ENCODE peak calls at places on chromosome 6, in five cellular contexts. D is pancreas, Y is SJCRH30, T is tibial artery, U is GM23248. A is an unnamed sample. For H3K4me1, the result is how much of the 10 kb centered on the place peaks cover.

GRCh38 chr6:159252955-159253508 is 83.8 kb downstream of the FNDC1 start:
- DNase-seq in D (no peak), T (no peak), Y (no peak), U (peak), A (no peak)

GRCh38 chr6:166671434-166672061 is 44.5 kb upstream of the RPS6KA2 start:
- DNase-seq in U (no peak), D (no peak), Y (no peak), T (no peak), A (no peak)

GRCh38 chr6:138970159-138970558 is 17.9 kb downstream of the REPS1 start:
- DNase-seq in D (no peak), Y (no peak), T (no peak), U (peak), A (no peak)

GRCh38 chr6:150573041-150573681 is 26.5 kb upstream of the PLEKHG1 start:
- DNase-seq in T (no peak), D (no peak), Y (peak), U (no peak), A (peak)

GRCh38 chr6:31070711-31071197 is 41.6 kb downstream of the C6orf15 start:
- DNase-seq in U (peak), T (no peak), Y (peak), D (no peak), A (no peak)

GRCh38 chr6:39411465-39411864 is 89.0 kb upstream of the KCNK16 start:
- DNase-seq in U (peak), T (no peak), D (no peak), Y (no peak), A (no peak)

GRCh38 chr6:147509900-147510299 is 1.4 kb downstream of the SAMD5 start:
- DNase-seq in D (no peak), Y (no peak), T (no peak), U (no peak), A (no peak)

GRCh38 chr6:88843040-88843439 is 120.4 kb downstream of the RNGTT start:
- DNase-seq in D (no peak), T (no peak), U (peak), Y (no peak), A (no peak)

GRCh38 chr6:125153541-125154183 is at the start of gene TPD52L1:
- DNase-seq in D (peak), T (peak), Y (no peak), U (peak), A (peak)

GRCh38 chr6:49676671-49677281 is 36.6 kb downstream of the CRISP2 start:
- DNase-seq in D (no peak), T (no peak), Y (peak), U (peak), A (no peak)

GRCh38 chr6:138397128-138397814 is 6.8 kb upstream of the HEBP2 start:
- DNase-seq in T (no peak), Y (no peak), U (no peak), D (no peak), A (no peak)

GRCh38 chr6:105536961-105537360 is 134.1 kb upstream of the PREP start:
- DNase-seq in U (no peak), D (no peak), Y (no peak), T (no peak), A (no peak)

GRCh38 chr6:19836799-19837510 is at the start of gene ID4:
- DNase-seq in U (peak), T (peak), Y (peak), D (peak), A (no peak)

GRCh38 chr6:158649289-158650143 is at the start of gene SYTL3:
- DNase-seq in T (peak), U (peak), D (no peak), Y (peak), A (peak)

GRCh38 chr6:53983301-53983700 is 127.9 kb upstream of the MLIP start:
- DNase-seq in T (no peak), Y (no peak), D (no peak), U (no peak), A (no peak)

GRCh38 chr6:164095056-164095455 is 680.5 kb downstream of the QKI start:
- DNase-seq in Y (no peak), U (no peak), D (no peak), T (no peak), A (no peak)

GRCh38 chr6:17059022-17059421 is 42.8 kb upstream of the STMND1 start:
- DNase-seq in D (no peak), U (no peak), Y (no peak), T (no peak), A (no peak)

GRCh38 chr6:20600831-20601230 is 66.6 kb downstream of the CDKAL1 start:
- DNase-seq in D (no peak), Y (no peak), U (no peak), T (no peak), A (no peak)

GRCh38 chr6:33271608-33272357 is at the start of the genes RPS18 and VPS52:
- DNase-seq in U (peak), T (peak), Y (peak), D (peak), A (peak)

GRCh38 chr6:37860226-37860839 is 40.8 kb downstream of the ZFAND3 start:
- DNase-seq in D (no peak), Y (peak), U (peak), T (no peak), A (no peak)

GRCh38 chr6:42754759-42755158 is 8.9 kb upstream of the TBCC start:
- DNase-seq in T (peak), D (no peak), Y (no peak), U (no peak), A (no peak)

GRCh38 chr6:35486005-35486925 is 10.6 kb downstream of the TEAD3 start:
- DNase-seq in U (no peak), D (peak), Y (no peak), T (peak), A (no peak)

GRCh38 chr6:138654715-138655634 is 118.6 kb upstream of the CCDC28A start:
- DNase-seq in D (no peak), T (no peak), Y (no peak), U (peak), A (no peak)

GRCh38 chr6:43740321-43740960 is 29.6 kb upstream of the VEGFA start:
- DNase-seq in U (no peak), T (no peak), Y (no peak), D (no peak), A (peak)

GRCh38 chr6:35360349-35361138 is 18.2 kb downstream of the PPARD start:
- DNase-seq in D (no peak), Y (no peak), T (peak), U (peak), A (no peak)

GRCh38 chr6:73451166-73452106 is 661 bp downstream of the CGAS start:
- DNase-seq in Y (peak), T (peak), D (peak), U (peak), A (peak)

GRCh38 chr6:156395276-156395675 is 381.9 kb upstream of the ARID1B start:
- DNase-seq in T (no peak), U (no peak), D (no peak), Y (peak), A (peak)

GRCh38 chr6:146664871-146665270 is 66.1 kb downstream of the ADGB start:
- DNase-seq in T (no peak), D (no peak), U (peak), Y (no peak), A (no peak)

GRCh38 chr6:153099636-153100035 is 31.4 kb downstream of the RGS17 start:
- DNase-seq in D (no peak), U (no peak), T (no peak), Y (no peak), A (no peak)

GRCh38 chr6:107611060-107611824 is 121.3 kb downstream of the SOBP start:
- DNase-seq in D (no peak), U (no peak), T (no peak), Y (no peak), A (no peak)
- H3K27ac ChIP-seq in D (no peak), U (no peak), T (peak), Y (no peak), A (peak)

GRCh38 chr6:6587696-6588063 is 840 bp upstream of the LY86 start:
- DNase-seq in D (no peak), Y (no peak), U (no peak), T (no peak), A (no peak)

GRCh38 chr6:6586671-6587526 is 1.6 kb upstream of the LY86 start:
- DNase-seq in U (no peak), T (no peak), D (no peak), Y (no peak), A (peak)

GRCh38 chr6:6590530-6590929 is 2.0 kb downstream of the LY86 start:
- DNase-seq in T (no peak), Y (no peak), U (no peak), D (no peak), A (no peak)

GRCh38 chr6:6588064-6588923 is at the start of gene LY86:
- DNase-seq in D (no peak), Y (no peak), U (no peak), T (no peak), A (peak)

GRCh38 chr6:6588924-6589696 is 590 bp downstream of the LY86 start:
- DNase-seq in T (no peak), U (no peak), D (no peak), Y (no peak), A (no peak)
- H3K4me1 ChIP-seq in T (under half), U (under half), D (under half), Y (under half), A (half or more)

GRCh38 chr6:40672118-40672517 is 85.0 kb upstream of the LRFN2 start:
- DNase-seq in U (peak), Y (no peak), T (no peak), D (no peak), A (peak)
- H3K27ac ChIP-seq in U (no peak), Y (no peak), T (no peak), D (no peak), A (no peak)

DNA sequence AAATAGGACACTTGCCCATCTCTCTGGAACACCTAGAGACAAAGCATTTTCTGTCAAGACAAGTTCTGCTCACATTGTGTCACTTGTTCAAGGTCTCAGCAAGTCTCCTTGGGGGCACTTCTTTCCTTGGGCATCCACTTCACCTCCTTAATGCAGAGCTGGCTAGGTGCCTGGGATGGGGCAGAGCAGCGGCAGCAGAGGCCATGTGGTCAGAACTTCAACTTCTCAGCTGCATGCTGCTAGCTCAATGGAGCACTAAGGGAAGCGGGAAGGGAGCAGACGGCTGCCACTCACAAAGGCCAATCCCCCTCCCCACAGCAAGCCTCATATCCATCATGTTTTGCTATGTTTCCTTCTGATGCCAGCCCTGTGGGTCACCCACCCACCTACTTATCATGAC is 31.5 kb downstream of the NEDD9 start:
- DNase-seq in T (no peak), Y (no peak), D (no peak), U (no peak), A (no peak)
- H3K4me1 ChIP-seq in T (half or more), Y (under half), D (under half), U (under half), A (half or more)

GRCh38 chr6:14655990-14656640 is 538.5 kb downstream of the CD83 start:
- DNase-seq in U (no peak), Y (no peak), T (no peak), D (no peak), A (no peak)
- H3K27ac ChIP-seq in U (no peak), Y (no peak), T (no peak), D (no peak), A (peak)

GRCh38 chr6:167804281-167805013 is 22.3 kb upstream of the AFDN start:
- DNase-seq in T (no peak), D (no peak), U (no peak), Y (no peak), A (peak)

GRCh38 chr6:167806061-167806700 is 20.5 kb upstream of the AFDN start:
- DNase-seq in D (no peak), T (no peak), U (no peak), Y (no peak), A (peak)

GRCh38 chr6:167805349-167806060 is 21.2 kb upstream of the AFDN start:
- DNase-seq in T (no peak), U (no peak), Y (no peak), D (no peak), A (no peak)

GRCh38 chr6:167803816-167804215 is 22.9 kb upstream of the AFDN start:
- DNase-seq in Y (no peak), T (no peak), U (no peak), D (no peak), A (peak)

GRCh38 chr6:167807200-167807599 is 19.5 kb upstream of the AFDN start:
- DNase-seq in Y (no peak), D (no peak), U (no peak), T (no peak), A (peak)
- H3K4me1 ChIP-seq in Y (under half), D (under half), U (under half), T (under half), A (under half)

DNA sequence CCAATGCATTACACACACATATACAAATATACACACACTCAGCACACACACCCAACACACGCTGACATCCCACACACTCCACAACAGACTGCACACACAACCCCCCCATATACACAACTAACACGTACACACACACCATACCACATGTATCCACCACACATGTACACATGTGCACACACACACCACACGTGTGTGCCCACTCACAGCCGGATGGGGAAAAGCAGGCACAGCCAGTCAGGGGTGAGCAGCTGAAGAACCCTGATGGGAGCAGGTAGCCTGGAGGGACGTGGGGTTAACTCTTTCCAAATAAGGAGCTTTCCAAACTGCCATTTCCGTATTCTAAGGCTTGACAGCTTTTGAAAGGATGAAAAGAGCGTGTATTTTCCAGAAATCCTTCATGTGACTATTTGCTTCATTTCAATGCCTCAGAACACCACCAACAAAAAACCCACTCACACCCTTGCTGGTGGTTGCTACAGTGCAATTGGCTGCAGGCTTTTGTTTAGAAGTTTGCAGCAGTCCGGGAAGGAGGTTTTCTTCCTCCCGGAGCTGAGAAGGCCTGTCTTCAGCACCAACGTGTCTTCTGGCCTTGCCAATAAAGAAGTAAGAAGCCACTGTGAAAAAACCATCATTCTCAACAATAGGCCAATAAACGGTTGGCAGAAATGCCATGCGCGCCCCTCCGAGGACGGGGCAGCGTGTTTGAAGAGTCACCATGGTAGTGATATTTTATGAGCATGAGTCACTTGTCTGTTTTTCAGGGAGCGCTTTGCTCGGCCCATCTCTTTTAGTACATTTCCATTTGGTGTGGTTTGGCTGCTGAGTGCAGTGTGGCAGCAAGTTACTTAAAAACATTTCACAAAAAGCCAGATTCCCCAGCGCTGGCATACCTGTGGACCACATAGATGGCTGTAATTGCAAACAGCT is 131.3 kb upstream of the GMDS start:
- DNase-seq in D (no peak), T (peak), U (peak), Y (no peak), A (no peak)
- H3K27ac ChIP-seq in D (no peak), T (peak), U (no peak), Y (no peak), A (no peak)

GRCh38 chr6:41497573-41497972 is 48.6 kb upstream of the FOXP4 start:
- DNase-seq in T (no peak), D (no peak), Y (no peak), U (no peak), A (no peak)

GRCh38 chr6:41498968-41499599 is 47.1 kb upstream of the FOXP4 start:
- DNase-seq in T (no peak), Y (no peak), U (no peak), D (no peak), A (no peak)

GRCh38 chr6:41497994-41498393 is 48.2 kb upstream of the FOXP4 start:
- DNase-seq in Y (no peak), T (no peak), D (no peak), U (peak), A (no peak)

GRCh38 chr6:41492261-41492891 is 53.8 kb upstream of the FOXP4 start:
- DNase-seq in Y (peak), D (no peak), U (no peak), T (no peak), A (no peak)

DNA sequence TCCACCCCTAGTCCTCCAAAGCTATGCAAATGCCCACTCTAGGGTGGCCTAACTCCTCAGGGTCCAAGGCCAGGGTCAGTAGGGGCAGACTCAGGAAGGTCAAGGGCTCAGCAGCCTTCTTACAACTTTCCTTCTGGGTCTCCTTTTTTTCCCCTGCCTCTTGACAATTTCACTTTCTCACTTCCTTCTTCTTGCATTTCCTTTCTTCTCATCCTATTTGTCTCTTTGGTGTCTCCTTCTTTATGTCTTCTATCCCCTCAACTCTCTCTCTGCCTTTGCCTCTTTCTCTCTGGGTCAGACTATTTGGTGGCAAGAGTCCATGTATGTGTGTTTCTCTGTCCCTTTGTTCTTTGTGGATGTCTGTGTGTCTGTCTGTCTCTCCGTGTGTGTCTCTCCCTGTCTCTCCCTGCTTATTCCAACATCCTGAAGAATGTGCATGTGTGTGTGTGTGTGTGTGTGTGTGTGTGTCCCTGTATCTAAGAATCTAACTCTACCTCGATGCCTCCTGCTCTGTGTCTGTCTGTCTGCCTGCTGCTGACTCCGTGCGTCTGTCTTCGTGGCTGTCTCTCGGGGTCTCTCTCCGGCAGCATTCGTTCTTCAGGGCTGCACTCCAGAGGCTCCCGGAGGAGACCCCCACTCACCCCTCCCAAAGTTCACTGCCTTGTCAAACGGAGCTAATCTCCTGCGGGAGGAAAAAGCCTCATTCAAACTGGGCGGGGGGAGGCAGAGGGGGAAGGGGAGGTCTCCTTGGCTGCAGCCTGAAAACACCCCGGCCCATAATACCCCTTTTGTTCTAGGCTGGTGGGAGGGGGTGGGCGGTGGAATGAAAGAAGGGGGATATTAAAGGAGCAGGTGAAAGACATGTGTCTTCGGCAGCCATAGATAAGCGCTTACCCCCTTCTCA is 51.7 kb upstream of the FOXP4 start:
- DNase-seq in D (no peak), U (no peak), T (no peak), Y (peak), A (no peak)
- H3K4me1 ChIP-seq in D (under half), U (under half), T (under half), Y (under half), A (under half)

DNA sequence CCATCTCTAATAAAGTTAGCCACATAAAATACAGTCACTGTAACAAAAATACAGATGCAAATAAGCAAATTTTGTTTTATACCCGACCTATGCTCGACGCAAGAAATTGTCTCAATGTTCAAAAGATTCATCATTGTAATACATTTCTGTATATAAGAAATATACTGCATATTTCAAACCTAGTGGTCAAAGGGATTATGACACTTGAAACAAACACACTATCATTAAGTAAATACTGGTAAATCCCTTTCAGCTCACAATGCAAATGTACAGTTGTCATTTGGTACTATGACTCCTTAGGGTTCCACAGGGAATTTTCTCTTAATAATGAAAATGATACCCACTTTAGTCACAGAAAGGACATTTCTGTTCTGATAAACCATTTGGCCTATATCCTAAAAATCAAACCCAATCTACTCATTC is 2.2 kb downstream of the HIVEP2 start:
- DNase-seq in D (no peak), Y (no peak), T (no peak), U (peak), A (no peak)
- H3K27ac ChIP-seq in D (no peak), Y (no peak), T (peak), U (peak), A (peak)

A was measured in spleen.